ENCODE peak calls at places on chromosomes 2 and 18, in five cellular contexts. Q, W, M, A and T are unnamed samples.

GRCh38 chr2:44244135-44244871 is 31.0 kb upstream of the SLC3A1 start:
- DNase-seq in Q (peak), W (peak), M (peak), A (peak), T (peak)

GRCh38 chr2:40450066-40450841 is 1.6 kb downstream of the SLC8A1 start:
- DNase-seq in Q (no peak), W (peak), M (peak), A (peak), T (no peak)

GRCh38 chr18:3816601-3817363 is 366.8 kb downstream of the TGIF1 start:
- DNase-seq in Q (no peak), W (no peak), M (peak), A (no peak), T (no peak)

GRCh38 chr2:168712053-168712452 is 90.4 kb upstream of the NOSTRIN start:
- DNase-seq in Q (no peak), W (no peak), M (no peak), A (no peak), T (no peak)

GRCh38 chr2:44672431-44672830 is 269.1 kb upstream of the SIX3 start:
- DNase-seq in Q (no peak), W (no peak), M (no peak), A (no peak), T (no peak)

GRCh38 chr18:22286576-22286975 is 117.2 kb downstream of the GATA6 start:
- DNase-seq in Q (no peak), W (peak), M (no peak), A (no peak), T (no peak)

GRCh38 chr2:10028407-10028987 is 14.9 kb upstream of the KLF11 start:
- DNase-seq in Q (no peak), W (no peak), M (no peak), A (no peak), T (no peak)

GRCh38 chr2:117179405-117179804 is 635.1 kb upstream of the DDX18 start:
- DNase-seq in Q (no peak), W (no peak), M (no peak), A (no peak), T (no peak)

GRCh38 chr2:234674781-234675201 is 177.9 kb upstream of the ARL4C start:
- DNase-seq in Q (no peak), W (peak), M (peak), A (no peak), T (no peak)

GRCh38 chr18:8499810-8500663 is 109.2 kb upstream of the RAB12 start:
- DNase-seq in Q (no peak), W (no peak), M (no peak), A (peak), T (no peak)

GRCh38 chr2:168210898-168211570 is 36.4 kb downstream of the STK39 start:
- DNase-seq in Q (no peak), W (no peak), M (peak), A (no peak), T (peak)